ENCODE peak calls at places on chromosomes 12 and 14, in seven cellular contexts. One of them, this sample, is unnamed.

GRCh38 chr14:26088260-26088659 is 509.6 kb downstream of the NOVA1 start:
- DNase-seq in GM12878: no peak
- DNase-seq in A549: no peak
- DNase-seq in K562: no peak
- DNase-seq in tibial nerve: no peak
- DNase-seq in stomach: no peak
- DNase-seq in SK-N-SH: no peak
- DNase-seq in this sample: no peak

GRCh38 chr12:120640840-120641833 is 711 bp downstream of the CABP1 start:
- DNase-seq in GM12878: no peak
- DNase-seq in A549: no peak
- DNase-seq in K562: peak; percentile 77
- DNase-seq in tibial nerve: no peak
- DNase-seq in stomach: peak; percentile 66
- DNase-seq in SK-N-SH: peak; percentile 71
- DNase-seq in this sample: no peak

GRCh38 chr12:78009031-78009430 is 178.3 kb downstream of the NAV3 start:
- DNase-seq in GM12878: no peak
- DNase-seq in A549: no peak
- DNase-seq in K562: no peak
- DNase-seq in tibial nerve: no peak
- DNase-seq in stomach: no peak
- DNase-seq in SK-N-SH: no peak
- DNase-seq in this sample: no peak

GRCh38 chr12:107684990-107685359 is 624 bp upstream of the PWP1 start:
- DNase-seq in GM12878: no peak
- DNase-seq in A549: peak; percentile 43
- DNase-seq in K562: peak; percentile 29
- DNase-seq in tibial nerve: no peak
- DNase-seq in stomach: no peak
- DNase-seq in SK-N-SH: peak; percentile 60
- DNase-seq in this sample: no peak

GRCh38 chr12:20596036-20596435 is 99.1 kb upstream of the SLCO1C1 start:
- DNase-seq in GM12878: no peak
- DNase-seq in A549: no peak
- DNase-seq in K562: no peak
- DNase-seq in tibial nerve: no peak
- DNase-seq in stomach: no peak
- DNase-seq in SK-N-SH: no peak
- DNase-seq in this sample: no peak

GRCh38 chr12:110279976-110280783 is 867 bp upstream of the ATP2A2 start:
- DNase-seq in GM12878: no peak
- DNase-seq in A549: peak; percentile 72
- DNase-seq in K562: peak; percentile 67
- DNase-seq in tibial nerve: peak; percentile 38
- DNase-seq in stomach: peak; percentile 43
- DNase-seq in SK-N-SH: peak; percentile 76
- DNase-seq in this sample: peak; percentile 71

GRCh38 chr12:10667581-10667980 is 6.3 kb downstream of the STYK1 start:
- DNase-seq in GM12878: no peak
- DNase-seq in A549: no peak
- DNase-seq in K562: no peak
- DNase-seq in tibial nerve: no peak
- DNase-seq in stomach: no peak
- DNase-seq in SK-N-SH: no peak
- DNase-seq in this sample: no peak

GRCh38 chr14:89890589-89890988 is 63.9 kb downstream of the EFCAB11 start:
- DNase-seq in GM12878: no peak
- DNase-seq in A549: no peak
- DNase-seq in K562: no peak
- DNase-seq in tibial nerve: no peak
- DNase-seq in stomach: no peak
- DNase-seq in SK-N-SH: no peak
- DNase-seq in this sample: no peak

GRCh38 chr12:132424118-132424438 is 65.9 kb upstream of the FBRSL1 start:
- DNase-seq in GM12878: no peak
- DNase-seq in A549: no peak
- DNase-seq in K562: no peak
- DNase-seq in tibial nerve: no peak
- DNase-seq in stomach: no peak
- DNase-seq in SK-N-SH: no peak
- DNase-seq in this sample: no peak

GRCh38 chr12:130126023-130126432 is 36.2 kb upstream of the FZD10 start:
- DNase-seq in GM12878: no peak
- DNase-seq in A549: peak; percentile 33
- DNase-seq in K562: peak; percentile 13
- DNase-seq in tibial nerve: peak; percentile 15
- DNase-seq in stomach: no peak
- DNase-seq in SK-N-SH: no peak
- DNase-seq in this sample: no peak

GRCh38 chr14:54804720-54805060 is 97.9 kb downstream of the GCH1 start:
- DNase-seq in GM12878: no peak
- DNase-seq in A549: no peak
- DNase-seq in K562: no peak
- DNase-seq in tibial nerve: no peak
- DNase-seq in stomach: no peak
- DNase-seq in SK-N-SH: no peak
- DNase-seq in this sample: no peak

GRCh38 chr12:89366676-89367364 is 14.5 kb upstream of the DUSP6 start:
- DNase-seq in GM12878: no peak
- DNase-seq in A549: no peak
- DNase-seq in K562: no peak
- DNase-seq in tibial nerve: no peak
- DNase-seq in stomach: no peak
- DNase-seq in SK-N-SH: no peak
- DNase-seq in this sample: no peak

GRCh38 chr12:9604288-9604687 is 3.4 kb downstream of the KLRB1 start:
- DNase-seq in GM12878: no peak
- DNase-seq in A549: no peak
- DNase-seq in K562: no peak
- DNase-seq in tibial nerve: no peak
- DNase-seq in stomach: no peak
- DNase-seq in SK-N-SH: no peak
- DNase-seq in this sample: no peak

GRCh38 chr14:70663707-70664179 is 22.0 kb downstream of the TTC9 start:
- DNase-seq in GM12878: peak; percentile 90
- DNase-seq in A549: no peak
- DNase-seq in K562: no peak
- DNase-seq in tibial nerve: no peak
- DNase-seq in stomach: no peak
- DNase-seq in SK-N-SH: no peak
- DNase-seq in this sample: no peak

GRCh38 chr12:8702159-8702558 is 4.4 kb downstream of the RIMKLB start:
- DNase-seq in GM12878: no peak
- DNase-seq in A549: no peak
- DNase-seq in K562: no peak
- DNase-seq in tibial nerve: no peak
- DNase-seq in stomach: no peak
- DNase-seq in SK-N-SH: no peak
- DNase-seq in this sample: no peak

GRCh38 chr14:77529213-77529612 is 30.6 kb upstream of the ISM2 start:
- DNase-seq in GM12878: no peak
- DNase-seq in A549: no peak
- DNase-seq in K562: no peak
- DNase-seq in tibial nerve: no peak
- DNase-seq in stomach: no peak
- DNase-seq in SK-N-SH: no peak
- DNase-seq in this sample: no peak

GRCh38 chr14:93970967-93971634 is 5.3 kb downstream of the ASB2 start:
- DNase-seq in GM12878: no peak
- DNase-seq in A549: no peak
- DNase-seq in K562: no peak
- DNase-seq in tibial nerve: no peak
- DNase-seq in stomach: peak; percentile 50
- DNase-seq in SK-N-SH: no peak
- DNase-seq in this sample: no peak

GRCh38 chr12:105279460-105280056 is 43.6 kb upstream of the APPL2 start:
- DNase-seq in GM12878: no peak
- DNase-seq in A549: no peak
- DNase-seq in K562: peak; percentile 28
- DNase-seq in tibial nerve: no peak
- DNase-seq in stomach: peak; percentile 33
- DNase-seq in SK-N-SH: peak; percentile 16
- DNase-seq in this sample: no peak

GRCh38 chr12:110109037-110109836 is 14.9 kb upstream of the IFT81 start:
- DNase-seq in GM12878: no peak
- DNase-seq in A549: peak; percentile 77
- DNase-seq in K562: peak; percentile 16
- DNase-seq in tibial nerve: peak; percentile 97
- DNase-seq in stomach: peak; percentile 77
- DNase-seq in SK-N-SH: peak; percentile 34
- DNase-seq in this sample: peak; percentile 91

DNA sequence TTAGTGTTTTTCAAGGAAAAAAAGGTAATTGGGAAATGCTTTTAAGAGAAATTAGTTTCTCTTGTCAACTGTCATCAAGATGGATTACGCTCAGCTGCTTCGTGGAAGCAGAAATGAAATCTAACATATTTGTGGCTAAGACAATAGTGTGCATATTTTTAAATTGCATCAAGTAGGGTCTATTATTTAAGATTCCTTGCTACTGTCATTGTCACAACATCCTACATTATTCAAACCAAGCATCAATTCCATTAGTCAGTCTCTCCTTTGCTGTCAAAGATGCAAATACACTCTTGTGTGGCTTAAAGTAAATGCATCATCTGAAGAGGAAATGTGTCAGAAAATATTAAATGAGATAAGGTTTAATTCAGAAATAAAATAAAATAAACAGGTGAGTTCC is 1277.6 kb upstream of the SEL1L start:
- DNase-seq in GM12878: no peak
- DNase-seq in A549: no peak
- DNase-seq in K562: no peak
- DNase-seq in tibial nerve: no peak
- DNase-seq in stomach: no peak
- DNase-seq in SK-N-SH: no peak
- DNase-seq in this sample: no peak
- TF ChIP-seq EP300 in GM12878: no peak
- TF ChIP-seq EP300 in A549: no peak
- TF ChIP-seq EP300 in K562: no peak
- TF ChIP-seq EP300 in tibial nerve: no peak
- TF ChIP-seq EP300 in stomach: no peak
- TF ChIP-seq EP300 in SK-N-SH: no peak
- TF ChIP-seq EP300 in this sample: no peak

GRCh38 chr12:64402181-64402580 is 2.0 kb upstream of the XPOT start:
- DNase-seq in GM12878: no peak
- DNase-seq in A549: no peak
- DNase-seq in K562: no peak
- DNase-seq in tibial nerve: no peak
- DNase-seq in stomach: no peak
- DNase-seq in SK-N-SH: no peak
- DNase-seq in this sample: no peak
- H3K4me3 ChIP-seq in GM12878: no peak overlapping the region
- H3K4me3 ChIP-seq in A549: no peak overlapping the region
- H3K4me3 ChIP-seq in K562: no peak overlapping the region
- H3K4me3 ChIP-seq in tibial nerve: no peak overlapping the region
- H3K4me3 ChIP-seq in stomach: no peak overlapping the region
- H3K4me3 ChIP-seq in SK-N-SH: no peak overlapping the region
- H3K4me3 ChIP-seq in this sample: no peak overlapping the region

DNA sequence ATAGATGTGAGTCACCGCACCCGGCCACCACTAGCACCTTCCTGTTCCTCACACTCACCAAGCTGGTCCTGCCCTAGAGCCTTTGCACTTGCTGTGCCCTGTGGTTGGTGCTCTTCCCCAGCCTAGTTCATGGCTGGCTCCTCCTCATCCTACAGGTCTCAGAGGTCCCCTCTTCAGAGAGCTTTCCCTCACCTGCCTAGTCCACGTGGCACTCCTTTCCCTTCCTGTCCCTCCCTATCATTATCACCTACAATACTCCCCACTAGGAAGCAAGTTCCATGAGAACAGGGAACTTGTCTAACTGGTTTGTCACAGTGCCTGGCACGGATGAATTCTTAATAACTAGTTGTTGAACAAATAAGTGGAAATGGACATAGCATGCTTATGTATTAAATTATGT is 24.0 kb upstream of the TMED10 start:
- DNase-seq in GM12878: no peak
- DNase-seq in A549: no peak
- DNase-seq in K562: no peak
- DNase-seq in tibial nerve: no peak
- DNase-seq in stomach: peak; percentile 87
- DNase-seq in SK-N-SH: no peak
- DNase-seq in this sample: no peak
- TF ChIP-seq EP300 in GM12878: no peak
- TF ChIP-seq EP300 in A549: no peak
- TF ChIP-seq EP300 in K562: no peak
- TF ChIP-seq EP300 in tibial nerve: no peak
- TF ChIP-seq EP300 in stomach: no peak
- TF ChIP-seq EP300 in SK-N-SH: no peak
- TF ChIP-seq EP300 in this sample: no peak

GRCh38 chr12:1665366-1665765 is 25.5 kb upstream of the ADIPOR2 start:
- DNase-seq in GM12878: no peak
- DNase-seq in A549: no peak
- DNase-seq in K562: no peak
- DNase-seq in tibial nerve: no peak
- DNase-seq in stomach: no peak
- DNase-seq in SK-N-SH: no peak
- DNase-seq in this sample: no peak

GRCh38 chr12:1660304-1661187 is 30.3 kb upstream of the ADIPOR2 start:
- DNase-seq in GM12878: no peak
- DNase-seq in A549: no peak
- DNase-seq in K562: no peak
- DNase-seq in tibial nerve: peak; percentile 84
- DNase-seq in stomach: peak; percentile 96
- DNase-seq in SK-N-SH: no peak
- DNase-seq in this sample: peak; percentile 88

GRCh38 chr12:1661553-1662335 is 29.1 kb upstream of the ADIPOR2 start:
- DNase-seq in GM12878: peak; percentile 43
- DNase-seq in A549: peak; percentile 83
- DNase-seq in K562: peak; percentile 83
- DNase-seq in tibial nerve: peak; percentile 83
- DNase-seq in stomach: peak; percentile 96
- DNase-seq in SK-N-SH: peak; percentile 93
- DNase-seq in this sample: peak; percentile 94

GRCh38 chr12:1663440-1664132 is 27.3 kb upstream of the ADIPOR2 start:
- DNase-seq in GM12878: no peak
- DNase-seq in A549: no peak
- DNase-seq in K562: no peak
- DNase-seq in tibial nerve: no peak
- DNase-seq in stomach: no peak
- DNase-seq in SK-N-SH: no peak
- DNase-seq in this sample: no peak

DNA sequence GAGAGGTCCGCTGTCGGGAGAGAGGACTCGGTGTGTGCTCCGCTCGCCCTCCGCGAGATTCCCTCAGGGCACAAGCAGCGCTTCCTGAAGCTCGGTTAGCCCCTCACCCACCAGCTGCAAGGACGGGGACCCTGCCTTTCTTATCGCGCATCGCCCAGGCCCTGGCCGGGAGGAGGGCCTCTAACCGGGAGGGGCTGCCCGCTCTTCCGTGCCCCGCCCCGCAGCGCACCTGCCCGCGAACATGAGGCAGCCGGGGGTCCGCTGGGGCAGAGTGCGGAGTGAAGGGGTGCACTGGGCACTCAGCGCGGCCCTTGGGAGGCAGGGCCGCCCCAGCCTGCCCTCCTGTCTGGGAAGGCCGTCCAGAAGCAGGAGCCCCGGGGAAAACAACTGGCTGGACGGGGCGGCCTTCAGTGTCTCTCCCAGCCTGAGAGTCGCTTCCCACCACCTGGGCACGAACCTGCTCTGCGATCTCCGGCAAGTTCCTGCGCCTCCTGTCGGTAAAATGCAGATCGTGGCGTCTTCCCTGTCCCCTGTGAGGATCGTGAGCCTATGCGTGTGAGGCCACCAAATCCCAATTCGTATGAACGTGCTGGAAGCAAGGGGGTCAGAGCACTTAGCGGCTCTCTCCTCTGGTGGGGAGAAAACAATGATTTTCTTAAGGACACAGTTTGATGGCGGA is 28.0 kb upstream of the ADIPOR2 start:
- DNase-seq in GM12878: no peak
- DNase-seq in A549: peak; percentile 67
- DNase-seq in K562: peak; percentile 79
- DNase-seq in tibial nerve: no peak
- DNase-seq in stomach: peak; percentile 73
- DNase-seq in SK-N-SH: peak; percentile 47
- DNase-seq in this sample: peak; percentile 71
- H3K4me3 ChIP-seq in GM12878: no peak overlapping the region
- H3K4me3 ChIP-seq in A549: peak overlapping the region; percentile 65
- H3K4me3 ChIP-seq in K562: peak overlapping the region; percentile 43
- H3K4me3 ChIP-seq in tibial nerve: peak overlapping the region; percentile 14
- H3K4me3 ChIP-seq in stomach: peak overlapping the region; percentile 37
- H3K4me3 ChIP-seq in SK-N-SH: no peak overlapping the region
- H3K4me3 ChIP-seq in this sample: peak overlapping the region; percentile 19

This sample was measured in suprapubic skin.